ENCODE peak calls at places on chromosomes 3 and 15, in six cellular contexts. P, G, W, E, Z and U are unnamed samples.

GRCh38 chr3:140505876-140506275 is 172.0 kb upstream of the TRIM42 start:
- DNase-seq in E (no peak), G (no peak), Z (no peak), W (no peak), P (no peak), U (no peak)

GRCh38 chr3:128537091-128537703 is 44.2 kb upstream of the GATA2 start:
- DNase-seq in G (no peak), P (no peak), Z (no peak), W (no peak), E (no peak), U (no peak)

GRCh38 chr3:10568549-10568948 is 63.2 kb upstream of the ATP2B2 start:
- DNase-seq in G (no peak), Z (no peak), P (no peak), E (no peak), W (no peak), U (no peak)

GRCh38 chr15:71050461-71050860 is 64.8 kb upstream of the THSD4 start:
- DNase-seq in Z (no peak), G (no peak), P (no peak), E (no peak), W (no peak), U (no peak)

GRCh38 chr3:42063886-42064285 is 27.3 kb upstream of the TRAK1 start:
- DNase-seq in P (no peak), G (no peak), Z (no peak), E (no peak), W (no peak), U (no peak)

GRCh38 chr3:55283441-55283925 is 203.6 kb downstream of the WNT5A start:
- DNase-seq in W (no peak), P (no peak), E (no peak), G (no peak), Z (no peak), U (no peak)

GRCh38 chr3:23615068-23615467 is 190.7 kb upstream of the UBE2E1 start:
- DNase-seq in P (no peak), G (no peak), Z (no peak), W (no peak), E (no peak), U (no peak)

GRCh38 chr15:57217716-57218598 is 158.3 kb upstream of the CGNL1 start:
- DNase-seq in G (no peak), W (no peak), Z (no peak), E (no peak), P (no peak), U (no peak)

GRCh38 chr15:81071130-81071529 is 62.9 kb upstream of the CFAP161 start:
- DNase-seq in Z (no peak), W (no peak), P (peak), E (no peak), G (no peak), U (no peak)

GRCh38 chr3:58092516-58092915 is 84.3 kb downstream of the FLNB start:
- DNase-seq in G (no peak), P (no peak), E (no peak), Z (no peak), W (no peak), U (no peak)